ENCODE peak calls at places on chromosomes 5 and 9, in nine cellular contexts. T is EL; I is activated CD4-positive, alpha-beta T cell treated with anti-CD3 and anti-CD28 coated beads, Interleukin-2, amount 50 U/mL, for 1 hour; C is A172; X is iPS-NIHi11; S is cardiac muscle cell; N is stimulated activated CD8-positive, alpha-beta memory T cell treated with anti-CD3 and anti-CD28 coated beads, Interleukin-15, amount 100 ng/mL, for 48 hours; F is effector memory CD8-positive, alpha-beta T cell; G is NAMALWA. U is an unnamed sample.

GRCh38 chr5:57665146-57665936 is 182.7 kb upstream of the ACTBL2 start:
- DNase-seq in T (no peak), I (no peak), C (no peak), X (no peak), S (no peak), N (no peak), F (no peak), G (no peak), U (no peak)

GRCh38 chr5:174342696-174343095 is 297.2 kb downstream of the NSG2 start:
- DNase-seq in T (no peak), I (no peak), C (no peak), X (no peak), S (no peak), N (no peak), F (no peak), G (no peak), U (no peak)

GRCh38 chr9:124191691-124192208 is 66.0 kb upstream of the NEK6 start:
- DNase-seq in T (no peak), I (no peak), C (no peak), X (no peak), S (no peak), N (no peak), F (no peak), G (no peak), U (no peak)

GRCh38 chr9:133102190-133103021 is 18.6 kb downstream of the RALGDS start:
- DNase-seq in T (no peak), I (no peak), C (no peak), X (no peak), S (no peak), N (no peak), F (no peak), G (no peak), U (peak; percentile 77)

GRCh38 chr9:27445057-27445990 is 78.8 kb upstream of the IFNK start:
- DNase-seq in T (no peak), I (no peak), C (no peak), X (no peak), S (no peak), N (no peak), F (no peak), G (no peak), U (no peak)

GRCh38 chr9:133972041-133972970 is 19.8 kb downstream of the VAV2 start:
- DNase-seq in T (no peak), I (no peak), C (peak; percentile 70), X (no peak), S (no peak), N (no peak), F (no peak), G (no peak), U (peak; percentile 73)

GRCh38 chr5:77638763-77639451 is 394 bp upstream of the OTP start:
- DNase-seq in T (no peak), I (no peak), C (no peak), X (peak; percentile 80), S (peak; percentile 70), N (no peak), F (no peak), G (no peak), U (no peak)

GRCh38 chr9:91360551-91361293 is 996 bp downstream of the AUH start:
- DNase-seq in T (peak; percentile 5), I (no peak), C (no peak), X (peak; percentile 39), S (peak; percentile 13), N (no peak), F (no peak), G (peak; percentile 36), U (no peak)

GRCh38 chr5:154203798-154204578 is 13.5 kb downstream of the GALNT10 start:
- DNase-seq in T (no peak), I (no peak), C (no peak), X (no peak), S (no peak), N (no peak), F (no peak), G (no peak), U (no peak)

GRCh38 chr5:76641514-76642120 is 18.4 kb upstream of the F2RL2 start:
- DNase-seq in T (peak; percentile 75), I (peak; percentile 59), C (peak; percentile 60), X (peak; percentile 69), S (peak; percentile 81), N (peak; percentile 28), F (peak; percentile 59), G (peak; percentile 75), U (no peak)

GRCh38 chr9:98040212-98040611 is 16.3 kb upstream of the NANS start:
- DNase-seq in T (no peak), I (no peak), C (no peak), X (no peak), S (no peak), N (no peak), F (no peak), G (no peak), U (no peak)

GRCh38 chr5:78758169-78758839 is 109.7 kb upstream of the LHFPL2 start:
- DNase-seq in T (peak; percentile 58), I (no peak), C (peak; percentile 57), X (no peak), S (no peak), N (no peak), F (no peak), G (no peak), U (no peak)

GRCh38 chr9:71147368-71147767 is 25.9 kb upstream of the TRPM3 start:
- DNase-seq in T (no peak), I (no peak), C (no peak), X (no peak), S (peak; percentile 52), N (no peak), F (no peak), G (no peak), U (no peak)

GRCh38 chr5:16051246-16051645 is 128.3 kb downstream of the MARCHF11 start:
- DNase-seq in T (peak; percentile 74), I (no peak), C (peak; percentile 6), X (no peak), S (no peak), N (no peak), F (no peak), G (no peak), U (no peak)

U was measured in spleen.